ENCODE peak calls at places on chromosomes 16 and 17, in four cellular contexts. T is endodermal cell, L is GM18507, W is KBM-7. V is an unnamed sample.

GRCh38 chr17:58325289-58325726 is 3.3 kb downstream of the TSPOAP1 start:
- DNase-seq in T (peak), W (peak), L (no peak), V (peak)

GRCh38 chr17:77163001-77163400 is 22.2 kb downstream of the SEC14L1 start:
- DNase-seq in W (no peak), T (no peak), L (no peak), V (no peak)

GRCh38 chr16:49000594-49000993 is 281.0 kb downstream of the CBLN1 start:
- DNase-seq in W (peak), L (no peak), T (peak), V (no peak)

GRCh38 chr17:28997811-28998210 is 8.0 kb downstream of the SEZ6 start:
- DNase-seq in W (no peak), L (no peak), T (no peak), V (no peak)

GRCh38 chr16:88531346-88531745 is 38.9 kb upstream of the ZC3H18 start:
- DNase-seq in W (no peak), T (no peak), L (no peak), V (no peak)

GRCh38 chr17:2177235-2177811 is 122.4 kb downstream of the HIC1 start:
- DNase-seq in T (no peak), W (no peak), L (no peak), V (no peak)

GRCh38 chr16:86626966-86627365 is 48.6 kb downstream of the FOXL1 start:
- DNase-seq in W (no peak), T (no peak), L (no peak), V (no peak)

GRCh38 chr16:49835116-49835880 is 20.6 kb downstream of the ZNF423 start:
- DNase-seq in W (no peak), L (no peak), T (no peak), V (no peak)

GRCh38 chr16:1781758-1782407 is 488 bp downstream of the SPSB3 start:
- DNase-seq in W (peak), L (no peak), T (peak), V (no peak)

GRCh38 chr17:352421-353212 is at the start of gene RPH3AL:
- DNase-seq in T (peak), L (no peak), W (no peak), V (no peak)

GRCh38 chr17:43722921-43723665 is 35.5 kb downstream of the SOST start:
- DNase-seq in W (no peak), T (peak), L (no peak), V (no peak)

GRCh38 chr17:67569873-67570272 is 147.9 kb upstream of the NOL11 start:
- DNase-seq in L (no peak), T (peak), W (no peak), V (no peak)

GRCh38 chr16:79172306-79172705 is 428.2 kb downstream of the MAF start:
- DNase-seq in W (no peak), T (no peak), L (no peak), V (no peak)

GRCh38 chr17:80910043-80910442 is 81.6 kb upstream of the CHMP6 start:
- DNase-seq in L (no peak), T (no peak), W (no peak), V (no peak)

GRCh38 chr16:87129771-87130170 is 187.4 kb downstream of the C16orf95 start:
- DNase-seq in L (no peak), W (no peak), T (no peak), V (no peak)

GRCh38 chr17:66306413-66306812 is 4.0 kb downstream of the PRKCA start:
- DNase-seq in T (no peak), W (no peak), L (no peak), V (no peak)

GRCh38 chr16:54359555-54359954 is 73.0 kb upstream of the IRX3 start:
- DNase-seq in L (no peak), W (no peak), T (no peak), V (no peak)

GRCh38 chr17:39360537-39360936 is 40.9 kb downstream of the FBXL20 start:
- DNase-seq in L (no peak), W (no peak), T (no peak), V (no peak)

GRCh38 chr17:43220511-43221125 is 7.8 kb downstream of the CCDC200 start:
- DNase-seq in L (no peak), W (no peak), T (peak), V (no peak)

GRCh38 chr17:2931426-2931825 is 132.0 kb downstream of the OR1D5 start:
- DNase-seq in T (peak), L (no peak), W (no peak), V (no peak)

GRCh38 chr16:85197611-85198566 is 85.6 kb upstream of the CIBAR2 start:
- DNase-seq in T (no peak), L (no peak), W (no peak), V (no peak)

GRCh38 chr16:68086860-68087268 is 1.7 kb downstream of the NFATC3 start:
- DNase-seq in W (no peak), T (no peak), L (no peak), V (no peak)

GRCh38 chr17:50613596-50613995 is 21.1 kb upstream of the ABCC3 start:
- DNase-seq in T (no peak), W (no peak), L (no peak), V (no peak)

GRCh38 chr17:82933006-82933310 is 93.1 kb upstream of the ZNF750 start:
- DNase-seq in W (no peak), L (no peak), T (no peak), V (no peak)

GRCh38 chr17:4440690-4441686 is 7.2 kb downstream of the SPNS3 start:
- DNase-seq in T (no peak), L (no peak), W (no peak), V (no peak)

GRCh38 chr17:70121136-70121535 is 46.1 kb downstream of the KCNJ16 start:
- DNase-seq in L (no peak), T (no peak), W (no peak), V (no peak)